ENCODE peak calls at places on chromosome 15, in seven cellular contexts. F is CD8-positive, alpha-beta T cell; R is naive thymus-derived CD4-positive, alpha-beta T cell; C is adipocyte; M is stomach; X is CD8-positive, alpha-beta memory T cell; S is IMR-90. J is an unnamed sample.

GRCh38 chr15:51731549-51732267 is 5.7 kb downstream of the LYSMD2 start:
- DNase-seq in M (peak; percentile 39), F (no peak), R (peak; percentile 60), S (peak; percentile 85), C (peak; percentile 60), X (no peak), J (no peak)

GRCh38 chr15:87764461-87765236 is 491.9 kb downstream of the NTRK3 start:
- DNase-seq in M (no peak), X (no peak), R (no peak), S (peak; percentile 72), F (no peak), C (peak; percentile 60), J (no peak)

GRCh38 chr15:91345761-91346160 is 245.7 kb downstream of the SV2B start:
- DNase-seq in F (no peak), R (no peak), M (no peak), X (no peak), S (no peak), C (no peak), J (no peak)

GRCh38 chr15:28043625-28044520 is 55.2 kb downstream of the OCA2 start:
- DNase-seq in S (no peak), R (no peak), M (no peak), X (no peak), C (no peak), F (no peak), J (no peak)

GRCh38 chr15:44144193-44144592 is 50.9 kb downstream of the FRMD5 start:
- DNase-seq in F (no peak), R (no peak), C (no peak), X (no peak), M (no peak), S (no peak), J (no peak)

GRCh38 chr15:80272987-80273386 is 21.0 kb upstream of the CTXND1 start:
- DNase-seq in S (no peak), M (no peak), X (no peak), C (no peak), F (no peak), R (no peak), J (no peak)

GRCh38 chr15:57527382-57528091 is 64.2 kb upstream of the MYZAP start:
- DNase-seq in M (no peak), F (no peak), R (peak; percentile 52), C (peak; percentile 94), S (peak; percentile 88), X (no peak), J (peak; percentile 72)

GRCh38 chr15:39188930-39189329 is 391.9 kb upstream of the THBS1 start:
- DNase-seq in S (peak; percentile 89), C (peak; percentile 78), F (no peak), X (no peak), R (no peak), M (no peak), J (no peak)

GRCh38 chr15:45449878-45450277 is 71.5 kb upstream of the GATM start:
- DNase-seq in C (no peak), R (no peak), S (no peak), X (no peak), M (peak; percentile 93), F (no peak), J (no peak)
- H3K4me3 ChIP-seq in C (no peak overlapping the region), R (no peak overlapping the region), S (no peak overlapping the region), X (no peak overlapping the region), M (peak overlapping the region; percentile 22), F (no peak overlapping the region), J (no peak overlapping the region)

GRCh38 chr15:68268405-68268804 is 9.1 kb upstream of the FEM1B start:
- DNase-seq in F (no peak), X (no peak), R (no peak), C (no peak), S (peak; percentile 65), M (no peak), J (no peak)

GRCh38 chr15:68274184-68274848 is 3.2 kb upstream of the FEM1B start:
- DNase-seq in X (no peak), M (no peak), R (no peak), C (no peak), F (no peak), S (no peak), J (no peak)

GRCh38 chr15:68275165-68275746 is 2.3 kb upstream of the FEM1B start:
- DNase-seq in M (peak; percentile 63), F (no peak), S (peak; percentile 88), X (no peak), C (no peak), R (no peak), J (no peak)

GRCh38 chr15:68272797-68273271 is 4.7 kb upstream of the FEM1B start:
- DNase-seq in X (no peak), M (no peak), F (no peak), R (no peak), C (no peak), S (peak; percentile 86), J (no peak)

GRCh38 chr15:68271854-68272471 is 5.6 kb upstream of the FEM1B start:
- DNase-seq in R (no peak), M (no peak), C (peak; percentile 75), F (no peak), X (no peak), S (peak; percentile 92), J (no peak)
- H3K4me1 ChIP-seq in R (peaks cover 4% of the 10 kb centered on the region), M (peaks cover 32% of the 10 kb centered on the region), C (peaks cover 38% of the 10 kb centered on the region), F (peaks cover 5% of the 10 kb centered on the region), X (peaks cover 6% of the 10 kb centered on the region), S (peaks cover 39% of the 10 kb centered on the region), J (peaks cover 6% of the 10 kb centered on the region)

GRCh38 chr15:77633134-77633912 is 611 bp upstream of the LINGO1 start:
- DNase-seq in X (peak; percentile 15), M (peak; percentile 90), S (peak; percentile 70), R (peak; percentile 19), C (peak; percentile 95), F (peak; percentile 36), J (peak; percentile 99)

GRCh38 chr15:77630956-77631789 is 1.5 kb downstream of the LINGO1 start:
- DNase-seq in M (no peak), R (no peak), F (no peak), C (no peak), X (no peak), S (no peak), J (no peak)

GRCh38 chr15:77633913-77634265 is 1.2 kb upstream of the LINGO1 start:
- DNase-seq in R (no peak), C (no peak), F (no peak), M (no peak), X (no peak), S (no peak), J (peak; percentile 94)

GRCh38 chr15:77631790-77632551 is 741 bp downstream of the LINGO1 start:
- DNase-seq in S (no peak), F (no peak), M (no peak), C (peak; percentile 36), R (no peak), X (no peak), J (peak; percentile 80)

GRCh38 chr15:77632760-77633133 is at the start of gene LINGO1:
- DNase-seq in S (no peak), F (no peak), R (no peak), C (peak; percentile 58), X (no peak), M (no peak), J (peak; percentile 59)
- H3K27me3 ChIP-seq in S (peaks cover 83% of the 10 kb centered on the region), F (peaks cover 17% of the 10 kb centered on the region), R (peaks cover 18% of the 10 kb centered on the region), C (peaks cover 71% of the 10 kb centered on the region), X (peaks cover 15% of the 10 kb centered on the region), M (peaks cover 78% of the 10 kb centered on the region), J (no peaks in the 10 kb centered on the region)

DNA sequence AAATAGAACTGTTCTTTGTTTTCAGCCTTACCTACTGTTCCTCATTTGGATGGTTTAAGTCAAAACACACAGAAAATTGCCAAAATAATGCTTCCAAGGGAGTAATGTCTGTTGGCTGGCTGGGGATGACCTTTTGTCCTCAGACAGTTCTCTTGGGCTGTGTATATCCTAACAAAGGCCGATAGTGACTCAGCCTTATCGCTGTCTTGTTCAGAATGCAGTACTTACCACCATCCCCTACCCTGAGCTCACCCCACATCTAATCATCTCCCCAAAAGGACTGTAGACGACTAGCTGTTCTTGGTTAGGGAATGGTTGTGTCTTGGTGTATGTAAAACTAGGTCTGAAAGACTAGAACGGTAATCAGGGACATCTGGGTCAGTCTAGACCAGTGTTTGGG is 35.0 kb downstream of the RAB11A start:
- DNase-seq in S (peak; percentile 7), X (no peak), F (no peak), R (no peak), M (no peak), C (no peak), J (no peak)
- H3K4me3 ChIP-seq in S (no peak overlapping the region), X (no peak overlapping the region), F (no peak overlapping the region), R (no peak overlapping the region), M (no peak overlapping the region), C (no peak overlapping the region), J (no peak overlapping the region)

GRCh38 chr15:73114064-73114463 is 61.8 kb downstream of the NEO1 start:
- DNase-seq in R (no peak), F (no peak), M (no peak), S (no peak), X (no peak), C (no peak), J (no peak)

GRCh38 chr15:73109751-73110150 is 57.5 kb downstream of the NEO1 start:
- DNase-seq in S (no peak), C (no peak), F (no peak), R (no peak), X (no peak), M (no peak), J (no peak)

GRCh38 chr15:73105064-73105463 is 52.8 kb downstream of the NEO1 start:
- DNase-seq in X (no peak), F (no peak), C (no peak), R (no peak), M (no peak), S (no peak), J (no peak)

GRCh38 chr15:73108676-73109075 is 56.4 kb downstream of the NEO1 start:
- DNase-seq in M (no peak), S (no peak), C (no peak), X (no peak), R (no peak), F (no peak), J (no peak)

DNA sequence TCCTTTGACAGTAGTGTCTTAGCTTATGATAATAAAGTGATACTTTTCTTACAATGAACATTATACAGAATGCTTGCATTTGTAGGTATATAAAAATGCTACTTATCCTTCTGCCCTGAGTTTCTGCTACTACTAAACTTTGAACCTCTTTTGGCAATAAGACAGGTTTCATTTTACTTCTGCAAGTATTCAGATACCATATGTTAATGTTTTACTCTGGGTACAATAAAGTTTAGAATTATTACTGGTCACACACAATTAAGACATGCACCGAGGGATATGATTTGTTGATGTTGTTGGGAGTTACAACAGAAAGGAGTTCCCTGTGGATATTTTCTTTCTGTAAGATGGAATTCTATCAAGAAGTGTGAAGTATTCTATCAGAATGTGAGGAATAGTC is 58.0 kb downstream of the NEO1 start:
- DNase-seq in X (no peak), M (no peak), C (no peak), S (no peak), F (no peak), R (no peak), J (no peak)
- H3K4me1 ChIP-seq in X (no peaks in the 10 kb centered on the region), M (no peaks in the 10 kb centered on the region), C (no peaks in the 10 kb centered on the region), S (no peaks in the 10 kb centered on the region), F (no peaks in the 10 kb centered on the region), R (no peaks in the 10 kb centered on the region), J (peaks cover 7% of the 10 kb centered on the region)

GRCh38 chr15:89494941-89495637 is 1.3 kb downstream of the RHCG start:
- DNase-seq in C (no peak), S (no peak), F (no peak), M (no peak), X (no peak), R (no peak), J (peak; percentile 72)
- H3K27me3 ChIP-seq in C (peaks cover 55% of the 10 kb centered on the region), S (peaks cover 57% of the 10 kb centered on the region), F (peaks cover 13% of the 10 kb centered on the region), M (peaks cover 99% of the 10 kb centered on the region), X (peaks cover 13% of the 10 kb centered on the region), R (peaks cover 7% of the 10 kb centered on the region), J (peaks cover 7% of the 10 kb centered on the region)